ENCODE peak calls at places on chromosomes 16 and 17, in eight cellular contexts. J is stimulated activated CD4-positive, alpha-beta T cell treated with anti-CD3 and anti-CD28 coated beads, Interleukin-15, amount 100 ng/mL, for 48 hours; O is T follicular helper cell; F is Calu3; R is ovary; X is fibroblast of gingiva; T is fibroblast of mammary gland; P is activated CD4-positive, alpha-beta T cell treated with anti-CD3 and anti-CD28 coated beads, Interleukin-2, amount 50 U/mL, for 4 hours. U is an unnamed sample.

GRCh38 chr17:31413871-31414589 is 22.6 kb downstream of the RAB11FIP4 start:
- DNase-seq in J (no peak), O (no peak), F (no peak), R (no peak), X (peak), T (peak), P (no peak), U (no peak)

GRCh38 chr16:17305694-17306093 is 165.1 kb downstream of the XYLT1 start:
- DNase-seq in J (peak), O (no peak), F (peak), R (no peak), X (no peak), T (no peak), P (peak), U (no peak)

GRCh38 chr17:2172447-2172938 is 117.6 kb downstream of the HIC1 start:
- DNase-seq in J (no peak), O (no peak), F (no peak), R (no peak), X (no peak), T (peak), P (no peak), U (peak)

GRCh38 chr17:17050346-17051345 is 8.4 kb downstream of the MPRIP start:
- DNase-seq in J (no peak), O (no peak), F (no peak), R (no peak), X (no peak), T (no peak), P (no peak), U (no peak)

GRCh38 chr17:46000757-46001156 is 1.7 kb downstream of the STH start:
- DNase-seq in J (no peak), O (no peak), F (no peak), R (no peak), X (no peak), T (no peak), P (no peak), U (no peak)

GRCh38 chr17:7806592-7806991 is 27.4 kb upstream of the KDM6B start:
- DNase-seq in J (no peak), O (no peak), F (no peak), R (no peak), X (no peak), T (no peak), P (no peak), U (no peak)

GRCh38 chr16:84759061-84759460 is 59.3 kb downstream of the USP10 start:
- DNase-seq in J (no peak), O (peak), F (no peak), R (no peak), X (no peak), T (no peak), P (no peak), U (no peak)

GRCh38 chr16:12188674-12189249 is 212.2 kb downstream of the SNX29 start:
- DNase-seq in J (no peak), O (no peak), F (peak), R (no peak), X (peak), T (no peak), P (no peak), U (peak)

GRCh38 chr16:4660454-4661007 is 32.8 kb upstream of the NUDT16L1 start:
- DNase-seq in J (peak), O (peak), F (no peak), R (no peak), X (no peak), T (peak), P (peak), U (peak)

GRCh38 chr16:79632289-79632688 is 31.8 kb upstream of the MAF start:
- DNase-seq in J (no peak), O (no peak), F (no peak), R (no peak), X (no peak), T (no peak), P (no peak), U (no peak)

GRCh38 chr17:65293584-65294183 is 156.5 kb downstream of the RGS9 start:
- DNase-seq in J (no peak), O (no peak), F (no peak), R (no peak), X (no peak), T (no peak), P (no peak), U (no peak)

GRCh38 chr16:23141959-23142740 is 7.1 kb downstream of the USP31 start:
- DNase-seq in J (no peak), O (no peak), F (no peak), R (no peak), X (no peak), T (no peak), P (no peak), U (no peak)

GRCh38 chr16:67935402-67936123 is 1.1 kb downstream of the PSMB10 start:
- DNase-seq in J (peak), O (peak), F (peak), R (peak), X (peak), T (peak), P (peak), U (peak)

GRCh38 chr17:39229274-39229913 is 3.6 kb upstream of the STAC2 start:
- DNase-seq in J (no peak), O (no peak), F (peak), R (no peak), X (peak), T (peak), P (no peak), U (no peak)